ENCODE peak calls at places on chromosomes 13 and 19, in four cellular contexts. A is left ventricle myocardium inferior, K is RWPE2, F is neural progenitor cell. D is an unnamed sample.

GRCh38 chr13:40341086-40341471 is 325.4 kb downstream of the FOXO1 start:
- DNase-seq in F (peak; percentile 52), K (no peak), A (no peak), D (no peak)

GRCh38 chr13:44578064-44578394 is 1.9 kb upstream of the TSC22D1 start:
- DNase-seq in K (no peak), A (no peak), F (no peak), D (no peak)

GRCh38 chr19:3555653-3556422 is 1.5 kb downstream of the MFSD12 start:
- DNase-seq in F (no peak), A (no peak), K (no peak), D (no peak)

GRCh38 chr19:11580665-11581418 is 3.4 kb upstream of the ACP5 start:
- DNase-seq in K (no peak), F (no peak), A (no peak), D (no peak)

GRCh38 chr19:16978156-16978555 is 48.5 kb downstream of the CPAMD8 start:
- DNase-seq in A (no peak), K (no peak), F (no peak), D (no peak)

GRCh38 chr13:75417647-75418046 is 64.3 kb downstream of the TBC1D4 start:
- DNase-seq in F (no peak), K (no peak), A (no peak), D (no peak)

GRCh38 chr13:85080726-85081125 is 718.5 kb downstream of the SLITRK6 start:
- DNase-seq in K (no peak), A (no peak), F (no peak), D (no peak)

GRCh38 chr19:5354403-5354802 is 13.8 kb upstream of the PTPRS start:
- DNase-seq in K (no peak), A (no peak), F (peak; percentile 39), D (no peak)

GRCh38 chr13:66992683-66993082 is 237.5 kb downstream of the PCDH9 start:
- DNase-seq in A (no peak), F (no peak), K (no peak), D (no peak)

GRCh38 chr19:6556480-6556879 is 25.7 kb downstream of the TNFSF9 start:
- DNase-seq in K (no peak), F (no peak), A (no peak), D (no peak)

GRCh38 chr19:38134538-38135149 is 89.4 kb downstream of the DPF1 start:
- DNase-seq in A (no peak), K (no peak), F (peak; percentile 78), D (peak; percentile 13)

GRCh38 chr13:86729206-86729605 is 930.0 kb upstream of the SLITRK6 start:
- DNase-seq in F (no peak), A (no peak), K (no peak), D (no peak)

GRCh38 chr19:41265376-41266153 is 1.4 kb downstream of the HNRNPUL1 start:
- DNase-seq in K (no peak), A (no peak), F (peak; percentile 26), D (no peak)

GRCh38 chr13:76016799-76017198 is 380.7 kb downstream of the LMO7 start:
- DNase-seq in F (peak; percentile 30), A (no peak), K (no peak), D (peak; percentile 5)

GRCh38 chr19:38649305-38650179 is 2.1 kb downstream of the ACTN4 start:
- DNase-seq in F (no peak), K (peak; percentile 88), A (no peak), D (no peak)

DNA sequence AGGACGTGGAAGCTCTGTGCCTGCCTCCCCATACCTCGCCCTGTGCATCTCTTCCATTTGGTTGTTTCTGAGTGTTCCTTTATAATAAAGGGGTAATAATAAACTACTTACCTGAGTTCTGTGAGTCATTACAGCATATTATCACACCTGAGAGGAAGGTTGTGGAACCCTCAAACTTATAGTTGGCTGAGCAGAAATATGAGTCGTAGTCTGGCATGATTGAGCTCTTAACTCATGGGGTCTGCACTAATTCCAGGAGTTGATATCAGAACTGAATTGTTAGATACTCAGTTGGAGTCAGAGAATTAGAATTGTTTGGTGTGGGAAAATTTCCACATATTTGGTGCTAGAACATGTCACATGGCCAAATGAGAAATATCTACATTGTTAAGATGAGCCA is 52.4 kb upstream of the HTR2A start:
- DNase-seq in F (no peak), K (no peak), A (no peak), D (no peak)
- TF ChIP-seq CTCF in F (no peak), K (no peak), A (no peak), D (no peak)

DNA sequence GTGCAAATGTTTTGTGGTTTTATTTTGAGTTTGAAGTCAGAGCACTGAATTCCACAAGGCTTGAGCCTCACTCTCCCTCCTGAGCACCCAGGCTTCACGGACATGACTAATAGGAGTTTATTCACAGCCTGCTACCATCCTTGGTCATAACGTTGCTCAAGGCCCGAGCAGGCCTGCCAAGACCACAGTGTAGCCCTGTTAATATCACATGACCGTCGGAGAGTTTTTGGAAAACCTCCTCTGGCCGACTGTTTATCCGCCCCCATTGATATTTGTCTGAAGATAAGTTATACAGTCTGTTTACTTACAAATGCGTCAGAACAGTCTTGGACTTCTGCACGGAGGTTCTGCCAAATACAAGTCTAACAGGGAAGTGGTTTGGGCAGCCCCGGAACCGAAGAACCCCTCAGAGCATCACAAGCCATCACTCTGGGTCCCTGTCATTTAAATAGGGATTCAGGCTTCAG is 89.9 kb downstream of the COL4A2 start:
- DNase-seq in F (no peak), A (peak; percentile 87), K (peak; percentile 84), D (no peak)
- H3K4me3 ChIP-seq in F (no peak overlapping the region), A (peak overlapping the region; percentile 38), K (no peak overlapping the region), D (no peak overlapping the region)

GRCh38 chr19:53365134-53365898 is at the start of gene ZNF525:
- DNase-seq in F (peak; percentile 93), K (peak; percentile 89), A (peak; percentile 89), D (peak; percentile 71)
- TF ChIP-seq CTCF in F (peak; percentile 32), K (no peak), A (peak; percentile 46), D (peak; percentile 22)

GRCh38 chr19:52981329-52981728 is 18.6 kb upstream of the ZNF816 start:
- DNase-seq in A (no peak), F (peak; percentile 12), K (no peak), D (no peak)
- H3K4me3 ChIP-seq in A (no peak overlapping the region), F (no peak overlapping the region), K (no peak overlapping the region), D (no peak overlapping the region)

D was measured in GM12864.